ENCODE peak calls at places on chromosome 17, in eight cellular contexts. K, H, T, D, E, N, Y and Q are unnamed samples.

GRCh38 chr17:58760248-58760647 is 4.6 kb downstream of the PPM1E start:
- DNase-seq in N (no peak), T (no peak), E (no peak), K (no peak), D (no peak), H (no peak), Y (no peak), Q (no peak)

GRCh38 chr17:491086-492014 is 138.7 kb upstream of the RPH3AL start:
- DNase-seq in D (no peak), K (peak; percentile 71), H (peak; percentile 59), T (peak; percentile 65), E (no peak), Y (peak; percentile 49), N (peak; percentile 81), Q (peak; percentile 57)

GRCh38 chr17:33572615-33573014 is 279.5 kb upstream of the ASIC2 start:
- DNase-seq in K (peak; percentile 14), D (no peak), Y (no peak), T (no peak), H (no peak), N (no peak), E (no peak), Q (no peak)

GRCh38 chr17:1331708-1332107 is 52.2 kb downstream of the TRARG1 start:
- DNase-seq in K (no peak), Y (no peak), T (no peak), N (peak; percentile 12), D (no peak), H (no peak), E (no peak), Q (no peak)

GRCh38 chr17:17981330-17981729 is 8.7 kb downstream of the DRC3 start:
- DNase-seq in K (no peak), Y (no peak), H (no peak), T (no peak), E (no peak), N (peak; percentile 51), D (no peak), Q (no peak)

GRCh38 chr17:1087381-1088241 is 90.7 kb downstream of the TIMM22 start:
- DNase-seq in E (no peak), Y (peak; percentile 22), H (no peak), D (no peak), N (peak; percentile 87), K (no peak), T (peak; percentile 29), Q (no peak)

GRCh38 chr17:14953405-14953804 is 311.7 kb downstream of the PMP22 start:
- DNase-seq in T (no peak), Y (no peak), K (no peak), D (no peak), H (no peak), N (no peak), E (no peak), Q (no peak)

GRCh38 chr17:48175692-48176450 is 68.3 kb downstream of the SNX11 start:
- DNase-seq in T (peak; percentile 38), K (no peak), E (no peak), Y (no peak), H (peak; percentile 56), D (peak; percentile 34), N (no peak), Q (no peak)

GRCh38 chr17:37614391-37614790 is 5.2 kb upstream of the SYNRG start:
- DNase-seq in N (no peak), T (peak; percentile 43), K (no peak), Y (no peak), H (peak; percentile 95), D (peak; percentile 39), E (no peak), Q (no peak)

DNA sequence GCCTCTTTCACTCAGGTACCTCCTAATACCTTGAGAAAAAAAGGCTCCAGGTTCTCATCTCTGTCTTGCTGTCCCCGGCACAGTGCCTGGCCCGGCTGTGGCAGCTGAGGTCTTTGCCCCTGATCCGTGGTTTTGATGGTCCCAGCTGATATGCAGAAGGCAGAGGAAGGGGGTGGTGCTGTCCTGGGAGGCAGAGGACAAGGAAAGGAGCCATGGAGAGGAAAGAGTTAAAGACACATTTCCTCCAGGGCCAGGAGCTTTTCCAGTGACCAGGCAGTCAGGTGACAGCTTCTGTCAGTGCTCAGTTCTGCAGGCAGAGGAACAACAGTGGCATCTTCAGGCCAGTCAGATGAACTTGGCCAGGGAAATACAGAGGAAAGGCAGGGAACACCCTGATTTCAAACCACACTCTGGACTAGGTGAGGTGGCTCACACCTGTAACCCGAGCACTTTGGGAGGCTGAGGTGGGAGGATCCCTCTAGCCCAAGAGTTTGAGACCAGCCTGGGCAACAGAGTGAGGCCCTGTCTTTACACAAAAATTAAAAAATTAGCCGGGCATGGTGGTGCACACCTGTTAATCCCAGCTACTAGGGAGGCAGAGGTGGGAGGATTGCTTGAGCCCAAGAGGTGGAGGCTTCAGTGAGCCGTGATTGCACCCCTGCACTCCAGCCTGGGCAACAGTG is 3.3 kb upstream of the COG1 start:
- DNase-seq in H (peak; percentile 76), T (peak; percentile 46), N (no peak), Y (peak; percentile 11), D (no peak), E (no peak), K (peak; percentile 75), Q (no peak)
- TF ChIP-seq CTCF in H (peak; percentile 77), T (peak; percentile 38), N (peak; percentile 32), Y (peak; percentile 70), D (peak; percentile 71), E (peak; percentile 59), K (peak; percentile 70), Q (no peak)

DNA sequence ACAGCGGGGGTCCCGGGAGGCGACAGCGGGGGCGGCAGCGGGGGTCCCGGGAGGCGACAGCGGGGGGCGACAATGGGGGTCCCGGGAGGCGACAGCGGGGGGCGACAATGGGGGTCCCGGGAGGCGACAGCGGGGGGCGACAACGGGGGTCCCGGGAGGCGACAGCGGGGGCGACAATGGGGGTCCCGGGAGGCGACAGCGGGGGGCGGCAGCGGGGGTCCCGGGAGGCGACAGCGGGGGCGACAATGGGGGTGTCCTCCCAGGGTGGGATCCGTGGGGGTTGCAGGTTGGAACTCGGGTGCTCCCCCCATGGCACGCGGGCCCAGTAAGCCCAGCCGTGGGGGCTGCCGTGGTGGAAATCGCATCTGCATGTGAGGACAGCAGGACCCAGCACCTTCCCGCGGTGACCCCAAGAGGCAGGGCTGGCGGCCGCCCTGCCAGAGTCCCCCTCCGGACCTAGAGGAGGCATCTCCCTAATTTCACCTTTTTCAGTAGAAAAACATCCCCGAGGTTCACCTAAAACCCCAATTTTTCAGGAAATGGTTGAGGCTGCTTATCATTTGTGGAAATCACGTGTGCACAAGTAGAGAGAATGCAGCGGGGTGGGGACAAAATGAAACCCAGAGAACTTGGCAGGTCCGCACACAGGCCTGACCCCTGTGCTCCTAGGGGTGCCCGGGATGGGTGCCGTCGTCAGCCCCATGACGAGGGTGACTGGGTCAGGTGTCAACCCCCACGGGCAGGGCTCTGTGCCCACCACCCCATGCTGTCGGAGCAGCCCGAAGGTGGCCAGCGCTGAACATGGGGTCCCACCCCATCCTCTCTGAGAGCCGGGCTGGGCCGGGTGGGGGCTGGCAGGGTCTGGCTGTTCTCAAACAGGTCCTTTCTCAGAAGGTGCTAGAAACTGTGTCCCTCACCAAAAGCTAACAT is 10.5 kb upstream of the METRNL start:
- DNase-seq in H (no peak), D (no peak), E (no peak), Y (no peak), K (no peak), T (no peak), N (peak; percentile 57), Q (no peak)
- TF ChIP-seq CTCF in H (no peak), D (no peak), E (no peak), Y (no peak), K (no peak), T (no peak), N (no peak), Q (no peak)

GRCh38 chr17:31509095-31509804 is 117.8 kb downstream of the RAB11FIP4 start:
- DNase-seq in E (no peak), H (no peak), N (no peak), Y (no peak), D (no peak), T (no peak), K (no peak), Q (no peak)

GRCh38 chr17:31510273-31511175 is 119.0 kb downstream of the RAB11FIP4 start:
- DNase-seq in E (no peak), K (no peak), N (no peak), Y (no peak), D (no peak), H (peak; percentile 4), T (no peak), Q (no peak)

GRCh38 chr17:31509805-31510177 is 118.3 kb downstream of the RAB11FIP4 start:
- DNase-seq in Y (no peak), T (no peak), H (no peak), K (no peak), D (no peak), N (no peak), E (no peak), Q (no peak)

GRCh38 chr17:31506517-31506916 is 115.0 kb downstream of the RAB11FIP4 start:
- DNase-seq in T (no peak), Y (no peak), H (no peak), D (no peak), N (no peak), K (no peak), E (no peak), Q (no peak)

GRCh38 chr17:31508310-31509094 is 117.0 kb downstream of the RAB11FIP4 start:
- DNase-seq in D (no peak), N (no peak), T (no peak), E (no peak), K (peak; percentile 54), Y (no peak), H (no peak), Q (peak; percentile 64)
- TF ChIP-seq CTCF in D (no peak), N (peak; percentile 16), T (peak; percentile 21), E (no peak), K (no peak), Y (peak; percentile 45), H (peak; percentile 63), Q (peak; percentile 48)

DNA sequence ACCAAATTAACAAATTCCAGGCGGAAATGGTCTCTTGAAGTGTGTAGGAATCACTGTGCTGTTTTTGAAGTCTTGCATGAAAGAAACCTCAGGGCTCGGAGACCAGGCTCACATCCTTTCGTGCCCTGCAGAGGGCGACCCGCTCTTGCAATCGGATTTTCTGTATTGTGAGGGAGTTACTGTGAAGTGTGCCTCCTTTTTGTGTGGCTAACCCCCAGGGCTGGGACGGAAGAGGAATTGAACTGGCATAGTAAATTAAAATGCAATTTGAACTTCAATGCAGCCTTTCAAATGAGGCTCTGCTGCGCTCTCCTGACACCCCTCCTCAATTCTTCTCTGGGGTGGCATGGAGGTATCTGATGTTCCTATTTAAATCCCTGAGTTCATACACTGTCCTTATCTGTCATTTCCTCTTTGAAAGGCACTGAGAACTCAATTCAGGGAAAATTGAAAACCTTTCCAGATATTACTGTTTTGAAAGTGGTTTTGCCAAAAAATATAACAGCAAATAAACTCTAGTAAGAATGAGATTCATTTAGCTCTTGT is 51.5 kb upstream of the MGAT5B start:
- DNase-seq in Y (peak; percentile 56), K (peak; percentile 59), T (peak; percentile 53), N (no peak), H (peak; percentile 36), D (peak; percentile 4), E (no peak), Q (peak; percentile 27)
- TF ChIP-seq CTCF in Y (peak; percentile 69), K (peak; percentile 80), T (peak; percentile 78), N (peak; percentile 55), H (peak; percentile 76), D (peak; percentile 76), E (peak; percentile 51), Q (peak; percentile 35)

DNA sequence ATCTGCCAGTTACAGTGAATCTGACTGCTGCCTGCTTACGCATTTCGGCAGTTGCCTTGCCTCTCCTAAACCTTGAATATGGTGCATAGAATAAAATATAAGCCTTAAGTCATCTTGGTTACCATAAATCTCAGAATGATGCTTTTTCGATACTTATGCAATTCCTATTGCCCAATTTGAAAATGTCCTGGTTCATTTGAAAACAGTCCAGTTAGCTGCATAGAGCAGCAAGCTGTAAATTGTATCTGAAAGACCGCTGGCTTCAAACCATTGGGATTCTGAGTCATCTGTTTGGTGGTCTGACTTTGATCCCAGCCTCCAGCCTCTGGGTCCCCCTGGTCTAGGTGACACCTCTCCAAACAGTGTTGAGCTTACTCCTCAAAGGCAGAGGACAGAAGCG is 2.7 kb upstream of the PRKCA start:
- DNase-seq in H (no peak), K (no peak), Y (no peak), D (no peak), N (no peak), E (no peak), T (no peak), Q (no peak)
- TF ChIP-seq CTCF in H (no peak), K (no peak), Y (no peak), D (no peak), N (no peak), E (no peak), T (no peak), Q (no peak)